ENCODE peak calls at places on chromosomes 5 and 9, in seven cellular contexts. One of them, this sample, is unnamed.

GRCh38 chr5:556909-557441 is 32.7 kb upstream of the SLC9A3 start:
- DNase-seq in EL: no peak
- DNase-seq in hepatic stellate cell: no peak
- DNase-seq in CD4-positive, CD25-positive, alpha-beta regulatory T cell: no peak
- DNase-seq in colonic mucosa: peak; percentile 59
- DNase-seq in cardiac fibroblast: no peak
- DNase-seq in EH: no peak
- DNase-seq in this sample: no peak

GRCh38 chr5:37840036-37840909 is at the start of gene GDNF:
- DNase-seq in hepatic stellate cell: peak; percentile 73
- DNase-seq in EH: peak; percentile 88
- DNase-seq in EL: peak; percentile 77
- DNase-seq in colonic mucosa: peak; percentile 35
- DNase-seq in CD4-positive, CD25-positive, alpha-beta regulatory T cell: no peak
- DNase-seq in cardiac fibroblast: peak; percentile 52
- DNase-seq in this sample: peak; percentile 56

GRCh38 chr5:152711996-152712395 is 306.9 kb upstream of the NMUR2 start:
- DNase-seq in EL: no peak
- DNase-seq in CD4-positive, CD25-positive, alpha-beta regulatory T cell: no peak
- DNase-seq in EH: no peak
- DNase-seq in cardiac fibroblast: no peak
- DNase-seq in colonic mucosa: no peak
- DNase-seq in hepatic stellate cell: no peak
- DNase-seq in this sample: no peak

GRCh38 chr9:75233011-75233410 is 144.7 kb downstream of the OSTF1 start:
- DNase-seq in colonic mucosa: no peak
- DNase-seq in cardiac fibroblast: no peak
- DNase-seq in hepatic stellate cell: no peak
- DNase-seq in EL: peak; percentile 13
- DNase-seq in EH: peak; percentile 3
- DNase-seq in CD4-positive, CD25-positive, alpha-beta regulatory T cell: no peak
- DNase-seq in this sample: peak; percentile 16

GRCh38 chr9:113996531-113997001 is 81.5 kb downstream of the AMBP start:
- DNase-seq in cardiac fibroblast: no peak
- DNase-seq in CD4-positive, CD25-positive, alpha-beta regulatory T cell: no peak
- DNase-seq in hepatic stellate cell: no peak
- DNase-seq in EH: no peak
- DNase-seq in EL: no peak
- DNase-seq in colonic mucosa: no peak
- DNase-seq in this sample: no peak

GRCh38 chr5:178436326-178436940 is 153.8 kb downstream of the COL23A1 start:
- DNase-seq in EH: no peak
- DNase-seq in hepatic stellate cell: no peak
- DNase-seq in colonic mucosa: no peak
- DNase-seq in EL: no peak
- DNase-seq in CD4-positive, CD25-positive, alpha-beta regulatory T cell: no peak
- DNase-seq in cardiac fibroblast: no peak
- DNase-seq in this sample: no peak

GRCh38 chr5:150918613-150919012 is 13.8 kb upstream of the ZNF300 start:
- DNase-seq in CD4-positive, CD25-positive, alpha-beta regulatory T cell: no peak
- DNase-seq in EL: peak; percentile 89
- DNase-seq in hepatic stellate cell: peak; percentile 7
- DNase-seq in EH: peak; percentile 84
- DNase-seq in colonic mucosa: no peak
- DNase-seq in cardiac fibroblast: peak; percentile 15
- DNase-seq in this sample: peak; percentile 30

GRCh38 chr5:83034552-83035181 is 42.5 kb downstream of the TMEM167A start:
- DNase-seq in hepatic stellate cell: no peak
- DNase-seq in cardiac fibroblast: no peak
- DNase-seq in CD4-positive, CD25-positive, alpha-beta regulatory T cell: no peak
- DNase-seq in EL: no peak
- DNase-seq in EH: no peak
- DNase-seq in colonic mucosa: no peak
- DNase-seq in this sample: no peak

GRCh38 chr5:176803943-176804498 is 6.3 kb upstream of the UNC5A start:
- DNase-seq in cardiac fibroblast: peak; percentile 35
- DNase-seq in EL: no peak
- DNase-seq in hepatic stellate cell: no peak
- DNase-seq in colonic mucosa: no peak
- DNase-seq in CD4-positive, CD25-positive, alpha-beta regulatory T cell: peak; percentile 17
- DNase-seq in EH: peak; percentile 43
- DNase-seq in this sample: peak; percentile 56

GRCh38 chr9:111926421-111926875 is 29.8 kb downstream of the UGCG start:
- DNase-seq in EL: peak; percentile 88
- DNase-seq in colonic mucosa: peak; percentile 29
- DNase-seq in CD4-positive, CD25-positive, alpha-beta regulatory T cell: peak; percentile 90
- DNase-seq in cardiac fibroblast: peak; percentile 74
- DNase-seq in hepatic stellate cell: peak; percentile 70
- DNase-seq in EH: peak; percentile 85
- DNase-seq in this sample: peak; percentile 75

GRCh38 chr9:81116340-81117207 is 572.8 kb downstream of the TLE1 start:
- DNase-seq in EH: no peak
- DNase-seq in colonic mucosa: no peak
- DNase-seq in EL: no peak
- DNase-seq in CD4-positive, CD25-positive, alpha-beta regulatory T cell: no peak
- DNase-seq in cardiac fibroblast: no peak
- DNase-seq in hepatic stellate cell: no peak
- DNase-seq in this sample: no peak

GRCh38 chr9:127112056-127112455 is 10.4 kb downstream of the ANGPTL2 start:
- DNase-seq in EL: no peak
- DNase-seq in EH: no peak
- DNase-seq in CD4-positive, CD25-positive, alpha-beta regulatory T cell: no peak
- DNase-seq in colonic mucosa: no peak
- DNase-seq in hepatic stellate cell: no peak
- DNase-seq in cardiac fibroblast: no peak
- DNase-seq in this sample: no peak

GRCh38 chr9:108259917-108260675 is 595.7 kb downstream of the ACTL7B start:
- DNase-seq in colonic mucosa: no peak
- DNase-seq in hepatic stellate cell: no peak
- DNase-seq in EH: peak; percentile 27
- DNase-seq in CD4-positive, CD25-positive, alpha-beta regulatory T cell: no peak
- DNase-seq in EL: peak; percentile 19
- DNase-seq in cardiac fibroblast: no peak
- DNase-seq in this sample: peak; percentile 19

GRCh38 chr5:133967715-133968056 is 739 bp downstream of the C5orf15 start:
- DNase-seq in colonic mucosa: peak; percentile 35
- DNase-seq in CD4-positive, CD25-positive, alpha-beta regulatory T cell: peak; percentile 20
- DNase-seq in EL: peak; percentile 59
- DNase-seq in cardiac fibroblast: peak; percentile 49
- DNase-seq in hepatic stellate cell: peak; percentile 44
- DNase-seq in EH: peak; percentile 53
- DNase-seq in this sample: peak; percentile 41

This sample was measured in foreskin fibroblast.